ENCODE peak calls at places on chromosomes 4 and X, in five cellular contexts. K is cardiac muscle cell; T is WERI-Rb-1; B is cardiac fibroblast; I is CD4-positive, alpha-beta T cell. W is an unnamed sample.

GRCh38 chrX:31551913-31552312 is 480.1 kb upstream of the FTHL17 start:
- DNase-seq in K (no peak), T (no peak), B (no peak), I (no peak), W (no peak)

GRCh38 chrX:25976683-25977310 is 161.3 kb upstream of the MAGEB18 start:
- DNase-seq in K (peak; percentile 11), T (peak; percentile 90), B (no peak), I (no peak), W (no peak)

GRCh38 chr4:55127521-55127920 is 2.1 kb upstream of the KDR start:
- DNase-seq in K (no peak), T (no peak), B (peak; percentile 49), I (no peak), W (no peak)

GRCh38 chr4:24659241-24659961 is 75.0 kb upstream of the DHX15 start:
- DNase-seq in K (no peak), T (no peak), B (peak; percentile 34), I (no peak), W (no peak)

GRCh38 chr4:113682730-113683129 is 78.8 kb downstream of the CAMK2D start:
- DNase-seq in K (no peak), T (no peak), B (no peak), I (no peak), W (no peak)

GRCh38 chrX:130702867-130703707 is 199.9 kb downstream of the ENOX2 start:
- DNase-seq in K (no peak), T (no peak), B (no peak), I (no peak), W (no peak)

GRCh38 chr4:55503164-55503563 is 43.5 kb downstream of the CLOCK start:
- DNase-seq in K (no peak), T (no peak), B (peak; percentile 50), I (no peak), W (no peak)

GRCh38 chr4:109977854-109978501 is 65.3 kb downstream of the EGF start:
- DNase-seq in K (peak; percentile 41), T (no peak), B (peak; percentile 65), I (no peak), W (no peak)

GRCh38 chr4:140252144-140252741 is 98.3 kb upstream of the MAML3 start:
- DNase-seq in K (no peak), T (peak; percentile 93), B (peak; percentile 25), I (no peak), W (no peak)

GRCh38 chr4:144288011-144288903 is 147.7 kb upstream of the GYPA start:
- DNase-seq in K (no peak), T (peak; percentile 18), B (no peak), I (no peak), W (no peak)

GRCh38 chr4:11467931-11468330 is 39.2 kb upstream of the HS3ST1 start:
- DNase-seq in K (no peak), T (no peak), B (no peak), I (no peak), W (no peak)

GRCh38 chr4:80073362-80074008 is 456 bp upstream of the ANTXR2 start:
- DNase-seq in K (no peak), T (no peak), B (no peak), I (peak; percentile 26), W (no peak)

GRCh38 chr4:184568770-184569169 is 80.5 kb downstream of the CASP3 start:
- DNase-seq in K (no peak), T (no peak), B (peak; percentile 66), I (no peak), W (no peak)

GRCh38 chrX:2962346-2962745 is 33.2 kb upstream of the ARSD start:
- DNase-seq in K (no peak), T (no peak), B (no peak), I (no peak), W (no peak)

GRCh38 chr4:117370944-117371665 is 285.7 kb upstream of the TRAM1L1 start:
- DNase-seq in K (no peak), T (no peak), B (no peak), I (no peak), W (no peak)

GRCh38 chrX:140422501-140422900 is 82.4 kb downstream of the SOX3 start:
- DNase-seq in K (no peak), T (no peak), B (no peak), I (no peak), W (no peak)

GRCh38 chr4:7327341-7327885 is 107.3 kb downstream of the PSAPL1 start:
- DNase-seq in K (no peak), T (no peak), B (no peak), I (no peak), W (no peak)

GRCh38 chrX:142999209-142999720 is 26.5 kb upstream of the SPANXN4 start:
- DNase-seq in K (no peak), T (no peak), B (peak; percentile 0), I (no peak), W (no peak)

GRCh38 chrX:150213481-150214030 is 149.6 kb upstream of the MAMLD1 start:
- DNase-seq in K (no peak), T (no peak), B (peak; percentile 14), I (no peak), W (no peak)

GRCh38 chrX:35374116-35374515 is 424.0 kb upstream of the MAGEB16 start:
- DNase-seq in K (no peak), T (no peak), B (no peak), I (no peak), W (no peak)

GRCh38 chr4:74504212-74504611 is 59.3 kb downstream of the AREG start:
- DNase-seq in K (no peak), T (no peak), B (peak; percentile 69), I (no peak), W (no peak)

GRCh38 chrX:103362504-103362903 is 6.2 kb downstream of the TCEAL9 start:
- DNase-seq in K (peak; percentile 35), T (no peak), B (peak; percentile 62), I (no peak), W (no peak)

GRCh38 chr4:139085141-139085540 is 69.6 kb downstream of the NOCT start:
- DNase-seq in K (no peak), T (no peak), B (peak; percentile 42), I (no peak), W (no peak)

DNA sequence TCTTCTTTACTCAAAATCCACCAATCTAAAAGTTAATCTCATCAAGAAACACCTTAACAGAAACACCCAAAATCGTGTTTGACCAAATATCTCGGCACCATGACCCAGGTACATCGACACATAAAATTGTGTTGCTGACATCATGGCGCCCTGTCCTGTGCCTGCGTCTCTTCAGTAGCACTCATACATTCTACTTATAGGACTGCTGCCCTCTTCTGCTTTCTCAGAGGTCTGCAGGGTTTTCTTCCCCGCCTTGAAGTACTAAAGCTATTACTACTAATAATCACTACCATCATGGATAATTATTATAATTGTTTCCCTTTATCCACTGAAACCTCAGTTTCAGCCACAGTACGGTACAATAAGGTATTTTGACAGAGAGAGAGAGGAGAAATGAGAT is 1403.1 kb upstream of the TENM3 start:
- DNase-seq in K (no peak), T (no peak), B (no peak), I (no peak), W (no peak)
- TF ChIP-seq CTCF in K (no peak), T (peak; percentile 27), B (no peak), I (no peak), W (no peak)

DNA sequence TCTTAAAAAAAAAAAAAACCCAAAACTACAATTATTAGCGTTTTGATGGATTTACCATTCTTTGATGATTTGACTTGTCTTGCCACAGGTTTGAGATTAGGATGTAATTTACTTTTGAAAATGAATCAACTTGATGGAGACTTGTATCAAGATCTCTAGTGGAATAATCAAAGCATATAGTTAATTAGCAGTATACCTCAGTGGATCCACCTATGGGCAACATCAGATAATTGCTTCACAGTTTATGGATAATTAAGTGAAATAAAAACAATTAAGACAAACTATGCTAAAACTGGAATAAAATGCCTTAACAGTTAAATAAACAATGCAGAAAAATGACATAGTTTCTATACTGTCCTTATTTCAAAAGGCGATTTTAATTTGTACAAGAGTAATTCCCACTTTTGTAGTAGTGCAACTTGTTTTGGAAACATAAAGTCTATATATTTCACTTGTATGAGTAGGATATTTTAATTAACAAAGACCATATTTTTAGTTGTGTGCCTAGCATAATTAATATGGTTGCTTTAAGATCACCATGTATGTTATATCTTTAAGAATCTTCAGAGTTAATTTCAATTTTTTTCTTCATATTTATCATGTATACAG is 4.2 kb downstream of the CPEB2 start:
- DNase-seq in K (no peak), T (no peak), B (no peak), I (no peak), W (no peak)
- TF ChIP-seq CTCF in K (peak; percentile 42), T (peak; percentile 19), B (peak; percentile 32), I (peak; percentile 78), W (peak; percentile 58)

DNA sequence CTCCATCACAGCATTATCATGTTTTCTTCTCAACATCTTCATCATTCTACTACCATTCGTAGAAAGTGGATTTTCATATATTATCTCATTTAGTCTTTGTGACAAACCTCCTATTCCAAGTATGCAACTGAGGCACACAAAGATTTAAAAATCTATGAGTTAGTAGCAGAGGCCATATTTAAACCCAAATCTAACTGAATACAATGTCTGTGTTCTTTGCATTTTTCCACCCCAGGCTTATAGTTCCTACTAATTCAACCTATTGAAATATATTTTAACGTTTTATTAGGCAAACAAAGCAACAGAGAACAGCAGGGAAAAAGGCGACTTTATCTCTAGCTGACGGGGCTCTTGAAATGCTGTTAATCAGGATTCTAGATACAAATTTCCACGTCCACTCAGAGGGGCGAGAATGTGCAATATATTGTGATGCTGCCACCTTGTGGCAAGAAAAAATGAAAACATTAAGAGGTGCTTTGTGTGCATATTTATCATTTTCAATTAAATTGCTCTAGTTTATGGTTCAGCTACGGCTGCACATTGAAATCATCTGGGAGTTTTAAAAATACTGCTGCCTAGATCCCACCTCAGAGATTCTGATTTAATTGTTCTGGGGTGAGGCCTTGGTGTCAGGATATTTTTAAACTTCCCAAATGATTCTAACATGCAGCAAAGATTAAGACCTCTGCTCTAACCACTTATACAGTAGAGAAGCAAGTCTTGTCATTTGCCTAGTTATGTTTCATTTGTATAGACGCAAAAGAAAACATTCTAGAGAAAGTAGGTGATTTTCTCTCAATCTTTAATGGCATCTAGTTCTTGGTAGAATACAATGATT is 315.9 kb downstream of the MAPK10 start:
- DNase-seq in K (peak; percentile 67), T (peak; percentile 40), B (peak; percentile 80), I (no peak), W (no peak)
- TF ChIP-seq CTCF in K (peak; percentile 51), T (peak; percentile 35), B (peak; percentile 40), I (peak; percentile 62), W (peak; percentile 87)

DNA sequence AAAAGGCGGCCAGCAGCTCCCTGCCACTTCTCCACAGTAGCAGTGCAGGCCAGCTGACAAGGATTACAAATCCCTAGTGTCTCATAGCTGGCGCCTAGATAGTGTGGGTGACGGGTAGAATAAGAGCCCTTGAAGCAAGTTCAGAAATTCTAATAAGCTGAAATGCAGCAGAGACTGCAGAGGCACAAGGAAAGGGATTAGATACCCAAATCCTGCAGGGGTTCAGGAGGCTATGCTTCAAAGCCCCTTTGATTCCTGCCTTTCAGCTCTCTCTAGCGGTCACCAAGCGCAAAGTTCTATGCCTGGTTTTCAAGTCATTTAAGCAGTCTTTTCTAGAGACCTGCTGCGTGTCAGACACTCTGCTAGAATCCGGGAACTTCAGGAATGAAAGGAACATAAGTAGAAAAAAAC is 79.2 kb downstream of the RLIM start:
- DNase-seq in K (peak; percentile 61), T (peak; percentile 37), B (peak; percentile 76), I (no peak), W (no peak)
- TF ChIP-seq CTCF in K (peak; percentile 49), T (peak; percentile 46), B (peak; percentile 45), I (no peak), W (peak; percentile 59)

GRCh38 chr4:121998024-121998423 is 46.2 kb upstream of the TRPC3 start:
- DNase-seq in K (peak; percentile 14), T (peak; percentile 21), B (no peak), I (no peak), W (no peak)
- TF ChIP-seq CTCF in K (no peak), T (no peak), B (no peak), I (no peak), W (no peak)

W was measured in type B pancreatic cell.